ENCODE peak calls at places on chromosomes 13 and 19, in nine cellular contexts. One of them, this sample, is unnamed.

GRCh38 chr13:38520041-38520440 is 166.8 kb upstream of the FREM2 start:
- DNase-seq in Calu3: no peak
- DNase-seq in left ventricle myocardium superior: no peak
- DNase-seq in hypothalamus: no peak
- DNase-seq in Caki2: no peak
- DNase-seq in RKO: no peak
- DNase-seq in NCI-H345: no peak
- DNase-seq in AML-193: no peak
- DNase-seq in lower lobe of right lung: no peak
- DNase-seq in this sample: peak; percentile 52

GRCh38 chr19:29467824-29468401 is 57.9 kb upstream of the VSTM2B start:
- DNase-seq in Calu3: peak; percentile 40
- DNase-seq in left ventricle myocardium superior: no peak
- DNase-seq in hypothalamus: no peak
- DNase-seq in Caki2: peak; percentile 15
- DNase-seq in RKO: peak; percentile 55
- DNase-seq in NCI-H345: peak; percentile 18
- DNase-seq in AML-193: peak; percentile 6
- DNase-seq in lower lobe of right lung: no peak
- DNase-seq in this sample: peak; percentile 66

GRCh38 chr13:73954808-73955207 is 179.4 kb downstream of the KLF12 start:
- DNase-seq in Calu3: no peak
- DNase-seq in left ventricle myocardium superior: no peak
- DNase-seq in hypothalamus: no peak
- DNase-seq in Caki2: no peak
- DNase-seq in RKO: no peak
- DNase-seq in NCI-H345: no peak
- DNase-seq in AML-193: no peak
- DNase-seq in lower lobe of right lung: no peak
- DNase-seq in this sample: no peak

GRCh38 chr19:38134538-38135149 is 89.4 kb downstream of the DPF1 start:
- DNase-seq in Calu3: peak; percentile 44
- DNase-seq in left ventricle myocardium superior: no peak
- DNase-seq in hypothalamus: no peak
- DNase-seq in Caki2: peak; percentile 41
- DNase-seq in RKO: peak; percentile 22
- DNase-seq in NCI-H345: peak; percentile 12
- DNase-seq in AML-193: peak; percentile 0
- DNase-seq in lower lobe of right lung: no peak
- DNase-seq in this sample: no peak

GRCh38 chr19:11047856-11048255 is 41.4 kb upstream of the LDLR start:
- DNase-seq in Calu3: no peak
- DNase-seq in left ventricle myocardium superior: no peak
- DNase-seq in hypothalamus: no peak
- DNase-seq in Caki2: no peak
- DNase-seq in RKO: no peak
- DNase-seq in NCI-H345: no peak
- DNase-seq in AML-193: no peak
- DNase-seq in lower lobe of right lung: no peak
- DNase-seq in this sample: no peak

GRCh38 chr13:63693696-63694095 is 2278.0 kb upstream of the PCDH20 start:
- DNase-seq in Calu3: no peak
- DNase-seq in left ventricle myocardium superior: no peak
- DNase-seq in hypothalamus: no peak
- DNase-seq in Caki2: no peak
- DNase-seq in RKO: no peak
- DNase-seq in NCI-H345: no peak
- DNase-seq in AML-193: no peak
- DNase-seq in lower lobe of right lung: no peak
- DNase-seq in this sample: no peak

GRCh38 chr19:43759515-43759914 is 4.8 kb upstream of the SMG9 start:
- DNase-seq in Calu3: no peak
- DNase-seq in left ventricle myocardium superior: no peak
- DNase-seq in hypothalamus: no peak
- DNase-seq in Caki2: peak; percentile 74
- DNase-seq in RKO: peak; percentile 97
- DNase-seq in NCI-H345: no peak
- DNase-seq in AML-193: no peak
- DNase-seq in lower lobe of right lung: no peak
- DNase-seq in this sample: peak; percentile 74

GRCh38 chr13:102236830-102237621 is 164.8 kb downstream of the FGF14 start:
- DNase-seq in Calu3: no peak
- DNase-seq in left ventricle myocardium superior: no peak
- DNase-seq in hypothalamus: no peak
- DNase-seq in Caki2: no peak
- DNase-seq in RKO: no peak
- DNase-seq in NCI-H345: peak; percentile 6
- DNase-seq in AML-193: no peak
- DNase-seq in lower lobe of right lung: no peak
- DNase-seq in this sample: no peak

GRCh38 chr13:112837371-112838037 is 131.5 kb upstream of the MCF2L start:
- DNase-seq in Calu3: no peak
- DNase-seq in left ventricle myocardium superior: no peak
- DNase-seq in hypothalamus: no peak
- DNase-seq in Caki2: no peak
- DNase-seq in RKO: no peak
- DNase-seq in NCI-H345: no peak
- DNase-seq in AML-193: no peak
- DNase-seq in lower lobe of right lung: no peak
- DNase-seq in this sample: no peak

GRCh38 chr13:64371045-64371444 is 2859.1 kb downstream of the PCDH9 start:
- DNase-seq in Calu3: no peak
- DNase-seq in left ventricle myocardium superior: no peak
- DNase-seq in hypothalamus: no peak
- DNase-seq in Caki2: no peak
- DNase-seq in RKO: peak; percentile 66
- DNase-seq in NCI-H345: no peak
- DNase-seq in AML-193: no peak
- DNase-seq in lower lobe of right lung: no peak
- DNase-seq in this sample: no peak

GRCh38 chr13:48630291-48630690 is 23.4 kb upstream of the CYSLTR2 start:
- DNase-seq in Calu3: no peak
- DNase-seq in left ventricle myocardium superior: no peak
- DNase-seq in hypothalamus: no peak
- DNase-seq in Caki2: no peak
- DNase-seq in RKO: no peak
- DNase-seq in NCI-H345: no peak
- DNase-seq in AML-193: no peak
- DNase-seq in lower lobe of right lung: no peak
- DNase-seq in this sample: no peak

GRCh38 chr13:96806750-96807149 is 187.5 kb downstream of the OXGR1 start:
- DNase-seq in Calu3: no peak
- DNase-seq in left ventricle myocardium superior: no peak
- DNase-seq in hypothalamus: no peak
- DNase-seq in Caki2: no peak
- DNase-seq in RKO: no peak
- DNase-seq in NCI-H345: no peak
- DNase-seq in AML-193: no peak
- DNase-seq in lower lobe of right lung: no peak
- DNase-seq in this sample: no peak

GRCh38 chr19:28242317-28242927 is 970.5 kb downstream of the UQCRFS1 start:
- DNase-seq in Calu3: peak; percentile 12
- DNase-seq in left ventricle myocardium superior: no peak
- DNase-seq in hypothalamus: no peak
- DNase-seq in Caki2: peak; percentile 24
- DNase-seq in RKO: peak; percentile 45
- DNase-seq in NCI-H345: peak; percentile 71
- DNase-seq in AML-193: peak; percentile 2
- DNase-seq in lower lobe of right lung: no peak
- DNase-seq in this sample: peak; percentile 28

GRCh38 chr13:35714588-35714987 is 238.1 kb upstream of the MAB21L1 start:
- DNase-seq in Calu3: no peak
- DNase-seq in left ventricle myocardium superior: peak; percentile 76
- DNase-seq in hypothalamus: no peak
- DNase-seq in Caki2: no peak
- DNase-seq in RKO: no peak
- DNase-seq in NCI-H345: no peak
- DNase-seq in AML-193: no peak
- DNase-seq in lower lobe of right lung: no peak
- DNase-seq in this sample: no peak

GRCh38 chr19:3224346-3225325 is at the start of gene CELF5:
- DNase-seq in Calu3: peak; percentile 43
- DNase-seq in left ventricle myocardium superior: peak; percentile 77
- DNase-seq in hypothalamus: peak; percentile 23
- DNase-seq in Caki2: no peak
- DNase-seq in RKO: peak; percentile 34
- DNase-seq in NCI-H345: peak; percentile 72
- DNase-seq in AML-193: no peak
- DNase-seq in lower lobe of right lung: no peak
- DNase-seq in this sample: no peak

GRCh38 chr13:72437458-72437857 is 290.0 kb downstream of the MZT1 start:
- DNase-seq in Calu3: no peak
- DNase-seq in left ventricle myocardium superior: no peak
- DNase-seq in hypothalamus: no peak
- DNase-seq in Caki2: peak; percentile 6
- DNase-seq in RKO: peak; percentile 80
- DNase-seq in NCI-H345: no peak
- DNase-seq in AML-193: no peak
- DNase-seq in lower lobe of right lung: no peak
- DNase-seq in this sample: no peak

GRCh38 chr19:13012690-13013608 is 17.7 kb downstream of the NFIX start:
- DNase-seq in Calu3: no peak
- DNase-seq in left ventricle myocardium superior: peak; percentile 73
- DNase-seq in hypothalamus: no peak
- DNase-seq in Caki2: no peak
- DNase-seq in RKO: peak; percentile 67
- DNase-seq in NCI-H345: no peak
- DNase-seq in AML-193: peak; percentile 28
- DNase-seq in lower lobe of right lung: no peak
- DNase-seq in this sample: peak; percentile 72

GRCh38 chr13:90750021-90750420 is 597.5 kb upstream of the MIR17HG start:
- DNase-seq in Calu3: no peak
- DNase-seq in left ventricle myocardium superior: no peak
- DNase-seq in hypothalamus: no peak
- DNase-seq in Caki2: no peak
- DNase-seq in RKO: no peak
- DNase-seq in NCI-H345: no peak
- DNase-seq in AML-193: no peak
- DNase-seq in lower lobe of right lung: no peak
- DNase-seq in this sample: no peak

GRCh38 chr13:46484561-46484960 is 68.4 kb upstream of the LRCH1 start:
- DNase-seq in Calu3: no peak
- DNase-seq in left ventricle myocardium superior: no peak
- DNase-seq in hypothalamus: no peak
- DNase-seq in Caki2: peak; percentile 14
- DNase-seq in RKO: no peak
- DNase-seq in NCI-H345: no peak
- DNase-seq in AML-193: no peak
- DNase-seq in lower lobe of right lung: no peak
- DNase-seq in this sample: no peak

GRCh38 chr13:99746857-99747710 is 224.5 kb downstream of the ZIC5 start:
- DNase-seq in Calu3: no peak
- DNase-seq in left ventricle myocardium superior: no peak
- DNase-seq in hypothalamus: no peak
- DNase-seq in Caki2: no peak
- DNase-seq in RKO: no peak
- DNase-seq in NCI-H345: no peak
- DNase-seq in AML-193: no peak
- DNase-seq in lower lobe of right lung: no peak
- DNase-seq in this sample: no peak

GRCh38 chr19:44571830-44572661 is 41.3 kb upstream of the IGSF23 start:
- DNase-seq in Calu3: no peak
- DNase-seq in left ventricle myocardium superior: no peak
- DNase-seq in hypothalamus: no peak
- DNase-seq in Caki2: no peak
- DNase-seq in RKO: no peak
- DNase-seq in NCI-H345: no peak
- DNase-seq in AML-193: no peak
- DNase-seq in lower lobe of right lung: no peak
- DNase-seq in this sample: no peak

GRCh38 chr19:53086949-53087348 is 16.3 kb downstream of the ZNF160 start:
- DNase-seq in Calu3: no peak
- DNase-seq in left ventricle myocardium superior: peak; percentile 70
- DNase-seq in hypothalamus: peak; percentile 8
- DNase-seq in Caki2: no peak
- DNase-seq in RKO: no peak
- DNase-seq in NCI-H345: no peak
- DNase-seq in AML-193: no peak
- DNase-seq in lower lobe of right lung: no peak
- DNase-seq in this sample: no peak

GRCh38 chr19:2609389-2610116 is 92.9 kb downstream of the GNG7 start:
- DNase-seq in Calu3: no peak
- DNase-seq in left ventricle myocardium superior: no peak
- DNase-seq in hypothalamus: no peak
- DNase-seq in Caki2: no peak
- DNase-seq in RKO: no peak
- DNase-seq in NCI-H345: no peak
- DNase-seq in AML-193: no peak
- DNase-seq in lower lobe of right lung: peak; percentile 34
- DNase-seq in this sample: no peak

GRCh38 chr19:19575411-19575810 is 37.3 kb downstream of the CILP2 start:
- DNase-seq in Calu3: no peak
- DNase-seq in left ventricle myocardium superior: no peak
- DNase-seq in hypothalamus: no peak
- DNase-seq in Caki2: no peak
- DNase-seq in RKO: no peak
- DNase-seq in NCI-H345: peak; percentile 46
- DNase-seq in AML-193: no peak
- DNase-seq in lower lobe of right lung: no peak
- DNase-seq in this sample: no peak

GRCh38 chr13:61202042-61202441 is 213.6 kb downstream of the PCDH20 start:
- DNase-seq in Calu3: no peak
- DNase-seq in left ventricle myocardium superior: no peak
- DNase-seq in hypothalamus: no peak
- DNase-seq in Caki2: no peak
- DNase-seq in RKO: no peak
- DNase-seq in NCI-H345: no peak
- DNase-seq in AML-193: no peak
- DNase-seq in lower lobe of right lung: no peak
- DNase-seq in this sample: no peak

GRCh38 chr13:34048652-34049051 is 230.7 kb downstream of the RFC3 start:
- DNase-seq in Calu3: no peak
- DNase-seq in left ventricle myocardium superior: no peak
- DNase-seq in hypothalamus: no peak
- DNase-seq in Caki2: no peak
- DNase-seq in RKO: no peak
- DNase-seq in NCI-H345: no peak
- DNase-seq in AML-193: no peak
- DNase-seq in lower lobe of right lung: no peak
- DNase-seq in this sample: no peak

GRCh38 chr13:20405691-20406090 is 120.0 kb downstream of the CRYL1 start:
- DNase-seq in Calu3: no peak
- DNase-seq in left ventricle myocardium superior: no peak
- DNase-seq in hypothalamus: no peak
- DNase-seq in Caki2: no peak
- DNase-seq in RKO: no peak
- DNase-seq in NCI-H345: no peak
- DNase-seq in AML-193: no peak
- DNase-seq in lower lobe of right lung: no peak
- DNase-seq in this sample: no peak

GRCh38 chr19:28424662-28425430 is 788.1 kb downstream of the UQCRFS1 start:
- DNase-seq in Calu3: no peak
- DNase-seq in left ventricle myocardium superior: no peak
- DNase-seq in hypothalamus: no peak
- DNase-seq in Caki2: peak; percentile 14
- DNase-seq in RKO: no peak
- DNase-seq in NCI-H345: no peak
- DNase-seq in AML-193: no peak
- DNase-seq in lower lobe of right lung: no peak
- DNase-seq in this sample: no peak

GRCh38 chr19:50718255-50719118 is 1.1 kb downstream of the SHANK1 start:
- DNase-seq in Calu3: no peak
- DNase-seq in left ventricle myocardium superior: no peak
- DNase-seq in hypothalamus: no peak
- DNase-seq in Caki2: no peak
- DNase-seq in RKO: no peak
- DNase-seq in NCI-H345: no peak
- DNase-seq in AML-193: no peak
- DNase-seq in lower lobe of right lung: no peak
- DNase-seq in this sample: no peak

GRCh38 chr19:7355151-7355845 is 6.6 kb downstream of the ARHGEF18 start:
- DNase-seq in Calu3: no peak
- DNase-seq in left ventricle myocardium superior: no peak
- DNase-seq in hypothalamus: no peak
- DNase-seq in Caki2: no peak
- DNase-seq in RKO: no peak
- DNase-seq in NCI-H345: no peak
- DNase-seq in AML-193: no peak
- DNase-seq in lower lobe of right lung: no peak
- DNase-seq in this sample: no peak

GRCh38 chr13:102721800-102722231 is 27.0 kb upstream of the METTL21C start:
- DNase-seq in Calu3: no peak
- DNase-seq in left ventricle myocardium superior: no peak
- DNase-seq in hypothalamus: peak; percentile 5
- DNase-seq in Caki2: no peak
- DNase-seq in RKO: peak; percentile 12
- DNase-seq in NCI-H345: no peak
- DNase-seq in AML-193: no peak
- DNase-seq in lower lobe of right lung: no peak
- DNase-seq in this sample: no peak

This sample was measured in SW480.